ENCODE peak calls at places on chromosomes 6 and 20, in eight cellular contexts. R is HEK293T; T is PC-3; U is naive thymus-derived CD8-positive, alpha-beta T cell; K is myocyte; C is SK-MEL-5; Y is activated CD4-positive, alpha-beta T cell treated with anti-CD3 and anti-CD28 coated beads, Interleukin-2, amount 50 U/mL, for 4 hours; X is stimulated activated CD4-positive, alpha-beta T cell treated with anti-CD3 and anti-CD28 coated beads, TNF-alpha, amount 100 ng/mL, for 4 hours. H is an unnamed sample.

GRCh38 chr20:50717974-50718761 is 13.2 kb upstream of the PARD6B start:
- DNase-seq in R (no peak), T (no peak), U (no peak), K (no peak), C (no peak), Y (no peak), X (no peak), H (no peak)

GRCh38 chr6:118725944-118726343 is 74.6 kb upstream of the CEP85L start:
- DNase-seq in R (no peak), T (no peak), U (peak), K (no peak), C (no peak), Y (peak), X (peak), H (no peak)

GRCh38 chr6:33330736-33331135 is 13.2 kb upstream of the ZBTB22 start:
- DNase-seq in R (no peak), T (no peak), U (no peak), K (no peak), C (no peak), Y (no peak), X (no peak), H (no peak)

GRCh38 chr6:36978687-36979086 is 7.3 kb downstream of the MTCH1 start:
- DNase-seq in R (no peak), T (no peak), U (no peak), K (no peak), C (no peak), Y (no peak), X (no peak), H (no peak)

GRCh38 chr20:36555248-36555647 is 13.9 kb downstream of the MYL9 start:
- DNase-seq in R (no peak), T (no peak), U (no peak), K (no peak), C (no peak), Y (no peak), X (no peak), H (no peak)

GRCh38 chr6:14396826-14397517 is 279.4 kb downstream of the CD83 start:
- DNase-seq in R (no peak), T (peak), U (no peak), K (peak), C (peak), Y (no peak), X (no peak), H (no peak)

GRCh38 chr6:131251593-131252204 is 116.4 kb downstream of the AKAP7 start:
- DNase-seq in R (no peak), T (no peak), U (no peak), K (no peak), C (no peak), Y (no peak), X (no peak), H (no peak)

GRCh38 chr20:57667924-57668782 is 41.7 kb downstream of the PMEPA1 start:
- DNase-seq in R (no peak), T (no peak), U (no peak), K (no peak), C (no peak), Y (no peak), X (no peak), H (no peak)

GRCh38 chr6:127300411-127300810 is 33.7 kb downstream of the RNF146 start:
- DNase-seq in R (no peak), T (peak), U (no peak), K (peak), C (peak), Y (no peak), X (no peak), H (no peak)

H was measured in endothelial cell.